ENCODE peak calls at places on chromosome 7, in nine cellular contexts. N is hepatocyte; G is AG04450; I is NCI-H1436; Q is fibroblast of mammary gland; B is progenitor cell of endocrine pancreas; U is astrocyte of the hippocampus; Y is psoas muscle; X is stimulated activated naive CD4-positive, alpha-beta T cell treated with Interleukin-2 at 50 U/mL for 16 hours. O is an unnamed sample.

GRCh38 chr7:151382079-151382885 is 27.6 kb downstream of the WDR86 start:
- DNase-seq in N (no peak), G (no peak), I (no peak), Q (no peak), B (no peak), U (peak), Y (no peak), X (no peak), O (no peak)

GRCh38 chr7:137454169-137455166 is 110.9 kb upstream of the PTN start:
- DNase-seq in N (peak), G (peak), I (peak), Q (peak), B (no peak), U (peak), Y (peak), X (no peak), O (peak)

GRCh38 chr7:111744501-111745155 is 182.3 kb upstream of the IMMP2L start:
- DNase-seq in N (no peak), G (peak), I (no peak), Q (peak), B (no peak), U (peak), Y (no peak), X (no peak), O (peak)

GRCh38 chr7:66921396-66921917 is 432 bp downstream of the TMEM248 start:
- DNase-seq in N (peak), G (no peak), I (no peak), Q (peak), B (no peak), U (peak), Y (peak), X (no peak), O (peak)

GRCh38 chr7:35707422-35707821 is 12.5 kb upstream of the HERPUD2 start:
- DNase-seq in N (no peak), G (no peak), I (no peak), Q (no peak), B (no peak), U (peak), Y (no peak), X (no peak), O (peak)

GRCh38 chr7:138460649-138461607 is 869 bp downstream of the TRIM24 start:
- DNase-seq in N (peak), G (no peak), I (peak), Q (peak), B (peak), U (peak), Y (peak), X (peak), O (peak)

GRCh38 chr7:19663816-19664531 is 44.9 kb downstream of the POLR1F start:
- DNase-seq in N (no peak), G (no peak), I (no peak), Q (no peak), B (no peak), U (no peak), Y (no peak), X (no peak), O (no peak)

GRCh38 chr7:22399091-22399490 is 42.1 kb upstream of the RAPGEF5 start:
- DNase-seq in N (no peak), G (no peak), I (no peak), Q (no peak), B (no peak), U (no peak), Y (no peak), X (no peak), O (no peak)

GRCh38 chr7:47846117-47846836 is 102.0 kb downstream of the PKD1L1 start:
- DNase-seq in N (no peak), G (no peak), I (no peak), Q (peak), B (no peak), U (peak), Y (no peak), X (no peak), O (peak)

GRCh38 chr7:99143853-99144672 is at the start of gene SMURF1:
- DNase-seq in N (peak), G (no peak), I (peak), Q (peak), B (peak), U (peak), Y (peak), X (peak), O (peak)

GRCh38 chr7:75546272-75547015 is 54.3 kb downstream of the SPDYE5 start:
- DNase-seq in N (no peak), G (no peak), I (no peak), Q (no peak), B (no peak), U (no peak), Y (no peak), X (no peak), O (no peak)

GRCh38 chr7:112143151-112143550 is 63.0 kb downstream of the DOCK4 start:
- DNase-seq in N (no peak), G (peak), I (no peak), Q (no peak), B (no peak), U (peak), Y (no peak), X (no peak), O (no peak)

GRCh38 chr7:107948645-107949442 is 54.1 kb downstream of the LAMB1 start:
- DNase-seq in N (no peak), G (peak), I (no peak), Q (peak), B (no peak), U (peak), Y (no peak), X (no peak), O (peak)

GRCh38 chr7:66069732-66070131 is 5.9 kb upstream of the ASL start:
- DNase-seq in N (no peak), G (no peak), I (no peak), Q (no peak), B (no peak), U (no peak), Y (no peak), X (no peak), O (no peak)

GRCh38 chr7:85806321-85806720 is 619.5 kb upstream of the SEMA3D start:
- DNase-seq in N (no peak), G (no peak), I (no peak), Q (no peak), B (no peak), U (no peak), Y (no peak), X (no peak), O (no peak)

GRCh38 chr7:2873146-2873545 is 29.0 kb upstream of the GNA12 start:
- DNase-seq in N (no peak), G (no peak), I (no peak), Q (no peak), B (no peak), U (no peak), Y (no peak), X (no peak), O (peak)

GRCh38 chr7:7136423-7136822 is 45.9 kb upstream of the C1GALT1 start:
- DNase-seq in N (no peak), G (no peak), I (no peak), Q (peak), B (no peak), U (peak), Y (no peak), X (no peak), O (peak)

GRCh38 chr7:27170936-27171635 is 3.0 kb downstream of the HOXA10 start:
- DNase-seq in N (no peak), G (no peak), I (no peak), Q (peak), B (no peak), U (no peak), Y (no peak), X (no peak), O (no peak)

GRCh38 chr7:50595538-50596102 is 30.4 kb upstream of the DDC start:
- DNase-seq in N (peak), G (peak), I (peak), Q (peak), B (no peak), U (peak), Y (peak), X (no peak), O (peak)

GRCh38 chr7:7628476-7628875 is 12.1 kb upstream of the UMAD1 start:
- DNase-seq in N (no peak), G (no peak), I (no peak), Q (no peak), B (no peak), U (no peak), Y (no peak), X (no peak), O (no peak)

GRCh38 chr7:2732959-2733584 is 45.1 kb downstream of the AMZ1 start:
- DNase-seq in N (peak), G (no peak), I (no peak), Q (peak), B (no peak), U (peak), Y (peak), X (no peak), O (peak)

GRCh38 chr7:154186811-154187210 is 134.6 kb downstream of the DPP6 start:
- DNase-seq in N (no peak), G (no peak), I (no peak), Q (no peak), B (no peak), U (no peak), Y (no peak), X (no peak), O (no peak)

GRCh38 chr7:83550100-83550499 is 98.8 kb downstream of the SEMA3E start:
- DNase-seq in N (no peak), G (peak), I (no peak), Q (peak), B (no peak), U (peak), Y (no peak), X (no peak), O (peak)

GRCh38 chr7:140229101-140229525 is 52.3 kb upstream of the KDM7A start:
- DNase-seq in N (no peak), G (no peak), I (no peak), Q (no peak), B (no peak), U (no peak), Y (no peak), X (no peak), O (no peak)

GRCh38 chr7:55099086-55099831 is 80.4 kb downstream of the EGFR start:
- DNase-seq in N (no peak), G (no peak), I (no peak), Q (peak), B (no peak), U (peak), Y (no peak), X (no peak), O (peak)

GRCh38 chr7:103989785-103990775 is 622 bp upstream of the RELN start:
- DNase-seq in N (peak), G (no peak), I (peak), Q (peak), B (peak), U (peak), Y (no peak), X (no peak), O (peak)

GRCh38 chr7:50352282-50352681 is 47.8 kb downstream of the IKZF1 start:
- DNase-seq in N (no peak), G (no peak), I (no peak), Q (no peak), B (no peak), U (no peak), Y (no peak), X (no peak), O (no peak)

GRCh38 chr7:87574630-87575029 is 26.1 kb downstream of the ABCB1 start:
- DNase-seq in N (peak), G (peak), I (no peak), Q (peak), B (no peak), U (peak), Y (no peak), X (no peak), O (peak)

GRCh38 chr7:79159040-79159664 is 294.3 kb downstream of the MAGI2 start:
- DNase-seq in N (no peak), G (no peak), I (no peak), Q (no peak), B (no peak), U (no peak), Y (no peak), X (no peak), O (no peak)

GRCh38 chr7:157309990-157310668 is 26.7 kb upstream of the DNAJB6 start:
- DNase-seq in N (no peak), G (peak), I (no peak), Q (peak), B (no peak), U (peak), Y (no peak), X (no peak), O (peak)

GRCh38 chr7:33590902-33591301 is 314.4 kb upstream of the BMPER start:
- DNase-seq in N (no peak), G (peak), I (no peak), Q (peak), B (no peak), U (no peak), Y (no peak), X (no peak), O (peak)

GRCh38 chr7:122803323-122803722 is 82.9 kb downstream of the CADPS2 start:
- DNase-seq in N (peak), G (no peak), I (no peak), Q (peak), B (no peak), U (peak), Y (no peak), X (no peak), O (peak)

GRCh38 chr7:7157177-7157886 is 25.0 kb upstream of the C1GALT1 start:
- DNase-seq in N (no peak), G (peak), I (no peak), Q (peak), B (no peak), U (peak), Y (no peak), X (peak), O (peak)